ENCODE peak calls at places on chromosomes 7 and 10, in four cellular contexts. C is epithelial cell of proximal tubule, U is hepatocyte, V is non-pigmented ciliary epithelial cell. I is an unnamed sample.
A peak's percentile ranks its signal among the peaks of the same experiment; 100 is the strongest.

GRCh38 chr10:113520606-113521481 is 32.0 kb upstream of the HABP2 start:
- DNase-seq in C (no peak), U (peak; percentile 87), V (peak; percentile 28), I (peak; percentile 77)

GRCh38 chr7:22182139-22182538 is 174.8 kb downstream of the RAPGEF5 start:
- DNase-seq in C (no peak), U (no peak), V (no peak), I (no peak)

GRCh38 chr10:62379394-62379793 is 5.2 kb downstream of the ZNF365 start:
- DNase-seq in C (no peak), U (no peak), V (no peak), I (no peak)

GRCh38 chr10:15518256-15518655 is 147.2 kb upstream of the FAM171A1 start:
- DNase-seq in C (no peak), U (no peak), V (peak; percentile 1), I (peak; percentile 0)

GRCh38 chr10:69716711-69717560 is 84.8 kb upstream of the COL13A1 start:
- DNase-seq in C (no peak), U (peak; percentile 79), V (no peak), I (peak; percentile 66)

GRCh38 chr7:20651960-20652544 is 36.6 kb downstream of the ABCB5 start:
- DNase-seq in C (no peak), U (peak; percentile 10), V (no peak), I (peak; percentile 39)

GRCh38 chr7:49295136-49295535 is 370.8 kb downstream of the CDC14C start:
- DNase-seq in C (no peak), U (no peak), V (no peak), I (peak; percentile 74)

GRCh38 chr7:69545175-69545574 is 53.1 kb upstream of the AUTS2 start:
- DNase-seq in C (no peak), U (no peak), V (no peak), I (no peak)

GRCh38 chr10:69801434-69802315 is at the start of gene COL13A1:
- DNase-seq in C (no peak), U (peak; percentile 64), V (no peak), I (peak; percentile 80)

GRCh38 chr10:132293416-132294195 is 14.1 kb downstream of the STK32C start:
- DNase-seq in C (no peak), U (no peak), V (no peak), I (no peak)

GRCh38 chr10:60299961-60300883 is 89.5 kb downstream of the ANK3 start:
- DNase-seq in C (no peak), U (peak; percentile 69), V (peak; percentile 75), I (no peak)

GRCh38 chr10:17742918-17743317 is 9.1 kb upstream of the TMEM236 start:
- DNase-seq in C (no peak), U (peak; percentile 47), V (no peak), I (peak; percentile 47)

GRCh38 chr10:9331583-9332008 is 1277.1 kb downstream of the GATA3 start:
- DNase-seq in C (peak; percentile 23), U (peak; percentile 75), V (peak; percentile 18), I (peak; percentile 65)

GRCh38 chr10:33136781-33137180 is 178.8 kb upstream of the ITGB1 start:
- DNase-seq in C (peak; percentile 97), U (peak; percentile 60), V (no peak), I (peak; percentile 89)

GRCh38 chr10:73965890-73966768 is 31.8 kb upstream of the VCL start:
- DNase-seq in C (peak; percentile 98), U (peak; percentile 88), V (peak; percentile 96), I (peak; percentile 97)

GRCh38 chr7:73702226-73702625 is 17.2 kb downstream of the STX1A start:
- DNase-seq in C (no peak), U (peak; percentile 39), V (no peak), I (no peak)

GRCh38 chr10:3754727-3755439 is 30.1 kb downstream of the KLF6 start:
- DNase-seq in C (peak; percentile 93), U (peak; percentile 81), V (peak; percentile 87), I (peak; percentile 100)

GRCh38 chr10:124747745-124748144 is 3.6 kb upstream of the FAM53B start:
- DNase-seq in C (no peak), U (no peak), V (no peak), I (no peak)

GRCh38 chr7:21076054-21076453 is 289.4 kb upstream of the SP8 start:
- DNase-seq in C (no peak), U (peak; percentile 57), V (no peak), I (peak; percentile 34)

GRCh38 chr7:31887006-31887405 is 183.2 kb downstream of the PDE1C start:
- DNase-seq in C (no peak), U (no peak), V (no peak), I (no peak)

GRCh38 chr10:84715911-84716310 is 387.5 kb downstream of the CCSER2 start:
- DNase-seq in C (peak; percentile 1), U (peak; percentile 60), V (no peak), I (peak; percentile 72)

GRCh38 chr7:5661941-5662340 is 119.5 kb downstream of the RNF216 start:
- DNase-seq in C (no peak), U (no peak), V (no peak), I (no peak)

GRCh38 chr7:90303241-90303640 is 17.9 kb downstream of the FAM237B start:
- DNase-seq in C (no peak), U (no peak), V (no peak), I (no peak)

GRCh38 chr10:68536973-68537372 is 9.7 kb upstream of the SLC25A16 start:
- DNase-seq in C (no peak), U (no peak), V (no peak), I (no peak)

GRCh38 chr10:129042747-129043146 is 424.3 kb upstream of the MGMT start:
- DNase-seq in C (no peak), U (peak; percentile 18), V (no peak), I (no peak)

GRCh38 chr10:132861116-132861691 is 75.3 kb upstream of the NKX6-2 start:
- DNase-seq in C (no peak), U (no peak), V (no peak), I (no peak)

GRCh38 chr10:60185426-60185825 is 204.2 kb downstream of the ANK3 start:
- DNase-seq in C (no peak), U (no peak), V (no peak), I (peak; percentile 55)

GRCh38 chr10:114729103-114729659 is 71.1 kb upstream of the ABLIM1 start:
- DNase-seq in C (no peak), U (no peak), V (no peak), I (no peak)

GRCh38 chr10:117768333-117769045 is 225.9 kb downstream of the EMX2 start:
- DNase-seq in C (no peak), U (no peak), V (no peak), I (no peak)

GRCh38 chr10:13373644-13374043 is 25.6 kb upstream of the SEPHS1 start:
- DNase-seq in C (no peak), U (no peak), V (no peak), I (no peak)

GRCh38 chr10:116723428-116724281 is 18.7 kb downstream of the HSPA12A start:
- DNase-seq in C (no peak), U (no peak), V (no peak), I (no peak)

GRCh38 chr10:73732931-73733623 is 11.1 kb upstream of the SEC24C start:
- DNase-seq in C (no peak), U (no peak), V (no peak), I (no peak)

GRCh38 chr10:86419101-86419500 is 52.5 kb upstream of the GRID1 start:
- DNase-seq in C (no peak), U (no peak), V (no peak), I (no peak)

GRCh38 chr10:97778452-97779302 is 6.9 kb upstream of the SFRP5 start:
- DNase-seq in C (no peak), U (no peak), V (no peak), I (no peak)

GRCh38 chr7:51428226-51428887 is 111.7 kb upstream of the COBL start:
- DNase-seq in C (no peak), U (peak; percentile 46), V (no peak), I (peak; percentile 15)

GRCh38 chr7:137990251-137990901 is 11.5 kb downstream of the CREB3L2 start:
- DNase-seq in C (no peak), U (no peak), V (peak; percentile 93), I (peak; percentile 95)

GRCh38 chr10:70481831-70482530 is 3.4 kb downstream of the PALD1 start:
- DNase-seq in C (no peak), U (no peak), V (no peak), I (no peak)

I was measured in epithelial cell of esophagus.